ENCODE peak calls at places on chromosome 14, in four cellular contexts. B, Z, G and I are unnamed samples.

GRCh38 chr14:104425763-104426691 is 153.5 kb upstream of the C14orf180 start:
- DNase-seq in B (no peak), Z (no peak), G (no peak), I (no peak)

GRCh38 chr14:56731187-56731586 is 79.1 kb downstream of the OTX2 start:
- DNase-seq in B (no peak), Z (no peak), G (no peak), I (no peak)

GRCh38 chr14:97485172-97485571 is 688.0 kb downstream of the VRK1 start:
- DNase-seq in G (no peak), Z (no peak), B (no peak), I (no peak)

GRCh38 chr14:20441466-20441865 is 5.5 kb upstream of the KLHL33 start:
- DNase-seq in G (no peak), Z (no peak), B (no peak), I (no peak)

GRCh38 chr14:61615743-61616523 is 79.4 kb upstream of the HIF1A start:
- DNase-seq in Z (no peak), B (no peak), G (no peak), I (no peak)

GRCh38 chr14:39841088-39841487 is 408.9 kb upstream of the FBXO33 start:
- DNase-seq in Z (no peak), G (no peak), B (no peak), I (no peak)

GRCh38 chr14:51507556-51508511 is 143.9 kb upstream of the FRMD6 start:
- DNase-seq in G (peak), B (peak), Z (no peak), I (peak)

GRCh38 chr14:68245146-68246073 is 425.8 kb downstream of the RAD51B start:
- DNase-seq in Z (no peak), G (peak), B (no peak), I (peak)

GRCh38 chr14:55180006-55180405 is 11.4 kb downstream of the DLGAP5 start:
- DNase-seq in G (no peak), B (no peak), Z (no peak), I (no peak)

GRCh38 chr14:42994001-42994736 is 1387.5 kb downstream of the LRFN5 start:
- DNase-seq in G (no peak), B (no peak), Z (no peak), I (no peak)